ENCODE peak calls at places on chromosomes 3 and 15, in four cellular contexts. B, C, S and M are unnamed samples.

GRCh38 chr3:150062492-150062891 is 91.8 kb upstream of the PFN2 start:
- DNase-seq in B (no peak), C (no peak), S (no peak), M (no peak)

GRCh38 chr3:4948395-4948794 is 30.8 kb upstream of the BHLHE40 start:
- DNase-seq in B (no peak), C (no peak), S (no peak), M (no peak)

GRCh38 chr3:132236701-132237651 is 80.2 kb upstream of the ACP3 start:
- DNase-seq in B (no peak), C (no peak), S (no peak), M (no peak)

GRCh38 chr3:193983846-193984245 is 152.1 kb upstream of the HES1 start:
- DNase-seq in B (no peak), C (no peak), S (no peak), M (no peak)

GRCh38 chr3:58691997-58692396 is 25.4 kb upstream of the FAM3D start:
- DNase-seq in B (no peak), C (no peak), S (no peak), M (no peak)

GRCh38 chr3:111087924-111088469 is 16.4 kb downstream of the NECTIN3 start:
- DNase-seq in B (no peak), C (no peak), S (no peak), M (no peak)

GRCh38 chr3:25144430-25144829 is 283.6 kb upstream of the RARB start:
- DNase-seq in B (no peak), C (no peak), S (no peak), M (no peak)

GRCh38 chr15:95129589-95129988 is 898.2 kb downstream of the MCTP2 start:
- DNase-seq in B (peak), C (no peak), S (peak), M (peak)

GRCh38 chr15:37217567-37217966 is 117.2 kb upstream of the MEIS2 start:
- DNase-seq in B (no peak), C (no peak), S (no peak), M (no peak)

GRCh38 chr3:46489875-46490274 is 7.9 kb upstream of the RTP3 start:
- DNase-seq in B (no peak), C (no peak), S (no peak), M (no peak)

GRCh38 chr3:134211797-134212196 is 38.9 kb downstream of the RYK start:
- DNase-seq in B (no peak), C (peak), S (peak), M (no peak)